ENCODE peak calls at places on chromosome 1, in six cellular contexts. One of them, this sample, is unnamed.

GRCh38 chr1:246152986-246153431 is 354.1 kb downstream of the SMYD3 start:
- DNase-seq in activated CD4-positive, alpha-beta T cell treated with anti-CD3 and anti-CD28 coated beads, Interleukin-2, amount 50 U/mL, for 24 hours: no peak
- DNase-seq in right cardiac atrium: no peak
- DNase-seq in skeletal muscle cell: no peak
- DNase-seq in endodermal cell: no peak
- DNase-seq in hippocampal formation: no peak
- DNase-seq in this sample: no peak

GRCh38 chr1:175287377-175287776 is 94.8 kb upstream of the KIAA0040 start:
- DNase-seq in activated CD4-positive, alpha-beta T cell treated with anti-CD3 and anti-CD28 coated beads, Interleukin-2, amount 50 U/mL, for 24 hours: no peak
- DNase-seq in right cardiac atrium: no peak
- DNase-seq in skeletal muscle cell: no peak
- DNase-seq in endodermal cell: no peak
- DNase-seq in hippocampal formation: no peak
- DNase-seq in this sample: no peak

GRCh38 chr1:41046347-41046775 is 24.8 kb upstream of the SLFNL1 start:
- DNase-seq in activated CD4-positive, alpha-beta T cell treated with anti-CD3 and anti-CD28 coated beads, Interleukin-2, amount 50 U/mL, for 24 hours: no peak
- DNase-seq in right cardiac atrium: no peak
- DNase-seq in skeletal muscle cell: no peak
- DNase-seq in endodermal cell: no peak
- DNase-seq in hippocampal formation: no peak
- DNase-seq in this sample: no peak

GRCh38 chr1:20112279-20113000 is 6.9 kb downstream of the PLA2G2D start:
- DNase-seq in activated CD4-positive, alpha-beta T cell treated with anti-CD3 and anti-CD28 coated beads, Interleukin-2, amount 50 U/mL, for 24 hours: no peak
- DNase-seq in right cardiac atrium: no peak
- DNase-seq in skeletal muscle cell: no peak
- DNase-seq in endodermal cell: no peak
- DNase-seq in hippocampal formation: no peak
- DNase-seq in this sample: no peak

GRCh38 chr1:247204177-247204647 is 32.4 kb upstream of the ZNF124 start:
- DNase-seq in activated CD4-positive, alpha-beta T cell treated with anti-CD3 and anti-CD28 coated beads, Interleukin-2, amount 50 U/mL, for 24 hours: no peak
- DNase-seq in right cardiac atrium: no peak
- DNase-seq in skeletal muscle cell: no peak
- DNase-seq in endodermal cell: no peak
- DNase-seq in hippocampal formation: no peak
- DNase-seq in this sample: no peak

GRCh38 chr1:30807318-30808066 is 49.9 kb upstream of the LAPTM5 start:
- DNase-seq in activated CD4-positive, alpha-beta T cell treated with anti-CD3 and anti-CD28 coated beads, Interleukin-2, amount 50 U/mL, for 24 hours: no peak
- DNase-seq in right cardiac atrium: peak; percentile 80
- DNase-seq in skeletal muscle cell: peak; percentile 47
- DNase-seq in endodermal cell: no peak
- DNase-seq in hippocampal formation: no peak
- DNase-seq in this sample: no peak

GRCh38 chr1:26349196-26349885 is 4.6 kb downstream of the CRYBG2 start:
- DNase-seq in activated CD4-positive, alpha-beta T cell treated with anti-CD3 and anti-CD28 coated beads, Interleukin-2, amount 50 U/mL, for 24 hours: no peak
- DNase-seq in right cardiac atrium: no peak
- DNase-seq in skeletal muscle cell: no peak
- DNase-seq in endodermal cell: no peak
- DNase-seq in hippocampal formation: no peak
- DNase-seq in this sample: no peak

GRCh38 chr1:238895911-238896310 is 490.5 kb upstream of the CHRM3 start:
- DNase-seq in activated CD4-positive, alpha-beta T cell treated with anti-CD3 and anti-CD28 coated beads, Interleukin-2, amount 50 U/mL, for 24 hours: no peak
- DNase-seq in right cardiac atrium: no peak
- DNase-seq in skeletal muscle cell: no peak
- DNase-seq in endodermal cell: no peak
- DNase-seq in hippocampal formation: no peak
- DNase-seq in this sample: no peak

GRCh38 chr1:231487910-231488309 is 40.6 kb upstream of the TSNAX start:
- DNase-seq in activated CD4-positive, alpha-beta T cell treated with anti-CD3 and anti-CD28 coated beads, Interleukin-2, amount 50 U/mL, for 24 hours: no peak
- DNase-seq in right cardiac atrium: no peak
- DNase-seq in skeletal muscle cell: no peak
- DNase-seq in endodermal cell: no peak
- DNase-seq in hippocampal formation: no peak
- DNase-seq in this sample: no peak

This sample was measured in Panc1.